ENCODE peak calls at places on chromosomes 1 and 21, in six cellular contexts. One of them, this sample, is unnamed.

GRCh38 chr1:186904361-186904760 is 75.6 kb downstream of the PLA2G4A start:
- DNase-seq in IMR-90: no peak
- DNase-seq in H1: no peak
- DNase-seq in trophoblast cell: no peak
- DNase-seq in mesenchymal stem cell: no peak
- DNase-seq in neuronal stem cell: no peak
- DNase-seq in this sample: no peak

GRCh38 chr1:221704291-221704690 is 37.6 kb downstream of the DUSP10 start:
- DNase-seq in IMR-90: peak
- DNase-seq in H1: no peak
- DNase-seq in trophoblast cell: peak
- DNase-seq in mesenchymal stem cell: no peak
- DNase-seq in neuronal stem cell: no peak
- DNase-seq in this sample: no peak

GRCh38 chr1:227748496-227749182 is 13.4 kb downstream of the SNAP47 start:
- DNase-seq in IMR-90: no peak
- DNase-seq in H1: no peak
- DNase-seq in trophoblast cell: no peak
- DNase-seq in mesenchymal stem cell: no peak
- DNase-seq in neuronal stem cell: no peak
- DNase-seq in this sample: no peak

GRCh38 chr1:101302831-101303511 is 66.2 kb downstream of the S1PR1 start:
- DNase-seq in IMR-90: peak
- DNase-seq in H1: no peak
- DNase-seq in trophoblast cell: peak
- DNase-seq in mesenchymal stem cell: peak
- DNase-seq in neuronal stem cell: no peak
- DNase-seq in this sample: no peak

GRCh38 chr21:14545906-14546480 is at the start of gene SAMSN1:
- DNase-seq in IMR-90: no peak
- DNase-seq in H1: no peak
- DNase-seq in trophoblast cell: peak
- DNase-seq in mesenchymal stem cell: peak
- DNase-seq in neuronal stem cell: no peak
- DNase-seq in this sample: no peak

GRCh38 chr1:162003825-162004205 is 19.9 kb downstream of the OLFML2B start:
- DNase-seq in IMR-90: peak
- DNase-seq in H1: no peak
- DNase-seq in trophoblast cell: peak
- DNase-seq in mesenchymal stem cell: peak
- DNase-seq in neuronal stem cell: no peak
- DNase-seq in this sample: no peak

GRCh38 chr1:236253119-236253518 is 28.6 kb downstream of the ERO1B start:
- DNase-seq in IMR-90: no peak
- DNase-seq in H1: no peak
- DNase-seq in trophoblast cell: no peak
- DNase-seq in mesenchymal stem cell: no peak
- DNase-seq in neuronal stem cell: no peak
- DNase-seq in this sample: no peak

GRCh38 chr1:215421772-215422171 is 145.3 kb upstream of the KCTD3 start:
- DNase-seq in IMR-90: no peak
- DNase-seq in H1: no peak
- DNase-seq in trophoblast cell: no peak
- DNase-seq in mesenchymal stem cell: no peak
- DNase-seq in neuronal stem cell: no peak
- DNase-seq in this sample: no peak

GRCh38 chr1:68673771-68674170 is 176.9 kb upstream of the DEPDC1 start:
- DNase-seq in IMR-90: peak
- DNase-seq in H1: no peak
- DNase-seq in trophoblast cell: peak
- DNase-seq in mesenchymal stem cell: no peak
- DNase-seq in neuronal stem cell: no peak
- DNase-seq in this sample: no peak

GRCh38 chr1:26109229-26110164 is 2.1 kb upstream of the PDIK1L start:
- DNase-seq in IMR-90: no peak
- DNase-seq in H1: no peak
- DNase-seq in trophoblast cell: peak
- DNase-seq in mesenchymal stem cell: no peak
- DNase-seq in neuronal stem cell: no peak
- DNase-seq in this sample: peak

GRCh38 chr21:37711294-37711844 is 204.9 kb downstream of the KCNJ6 start:
- DNase-seq in IMR-90: no peak
- DNase-seq in H1: no peak
- DNase-seq in trophoblast cell: no peak
- DNase-seq in mesenchymal stem cell: peak
- DNase-seq in neuronal stem cell: no peak
- DNase-seq in this sample: no peak

GRCh38 chr1:118692143-118692542 is 296.0 kb downstream of the TBX15 start:
- DNase-seq in IMR-90: no peak
- DNase-seq in H1: no peak
- DNase-seq in trophoblast cell: no peak
- DNase-seq in mesenchymal stem cell: no peak
- DNase-seq in neuronal stem cell: no peak
- DNase-seq in this sample: no peak

GRCh38 chr1:2834146-2834475 is 32.6 kb upstream of the TTC34 start:
- DNase-seq in IMR-90: no peak
- DNase-seq in H1: no peak
- DNase-seq in trophoblast cell: no peak
- DNase-seq in mesenchymal stem cell: no peak
- DNase-seq in neuronal stem cell: no peak
- DNase-seq in this sample: no peak

GRCh38 chr1:12488666-12489354 is 129.2 kb downstream of the DHRS3 start:
- DNase-seq in IMR-90: peak
- DNase-seq in H1: no peak
- DNase-seq in trophoblast cell: peak
- DNase-seq in mesenchymal stem cell: no peak
- DNase-seq in neuronal stem cell: no peak
- DNase-seq in this sample: no peak

GRCh38 chr1:71561206-71561605 is 480.4 kb upstream of the ZRANB2 start:
- DNase-seq in IMR-90: peak
- DNase-seq in H1: no peak
- DNase-seq in trophoblast cell: no peak
- DNase-seq in mesenchymal stem cell: no peak
- DNase-seq in neuronal stem cell: no peak
- DNase-seq in this sample: no peak

GRCh38 chr1:232223309-232223708 is 406.6 kb downstream of the SIPA1L2 start:
- DNase-seq in IMR-90: no peak
- DNase-seq in H1: no peak
- DNase-seq in trophoblast cell: no peak
- DNase-seq in mesenchymal stem cell: no peak
- DNase-seq in neuronal stem cell: no peak
- DNase-seq in this sample: no peak

GRCh38 chr1:38992450-38993111 is 1.5 kb downstream of the AKIRIN1 start:
- DNase-seq in IMR-90: no peak
- DNase-seq in H1: no peak
- DNase-seq in trophoblast cell: peak
- DNase-seq in mesenchymal stem cell: no peak
- DNase-seq in neuronal stem cell: no peak
- DNase-seq in this sample: no peak

GRCh38 chr1:38990401-38990745 is 703 bp upstream of the AKIRIN1 start:
- DNase-seq in IMR-90: peak
- DNase-seq in H1: no peak
- DNase-seq in trophoblast cell: peak
- DNase-seq in mesenchymal stem cell: peak
- DNase-seq in neuronal stem cell: no peak
- DNase-seq in this sample: no peak

GRCh38 chr1:38989979-38990378 is 1.1 kb upstream of the AKIRIN1 start:
- DNase-seq in IMR-90: no peak
- DNase-seq in H1: no peak
- DNase-seq in trophoblast cell: peak
- DNase-seq in mesenchymal stem cell: no peak
- DNase-seq in neuronal stem cell: no peak
- DNase-seq in this sample: no peak

GRCh38 chr1:38991638-38992449 is 768 bp downstream of the AKIRIN1 start:
- DNase-seq in IMR-90: no peak
- DNase-seq in H1: no peak
- DNase-seq in trophoblast cell: peak
- DNase-seq in mesenchymal stem cell: peak
- DNase-seq in neuronal stem cell: peak
- DNase-seq in this sample: peak

DNA sequence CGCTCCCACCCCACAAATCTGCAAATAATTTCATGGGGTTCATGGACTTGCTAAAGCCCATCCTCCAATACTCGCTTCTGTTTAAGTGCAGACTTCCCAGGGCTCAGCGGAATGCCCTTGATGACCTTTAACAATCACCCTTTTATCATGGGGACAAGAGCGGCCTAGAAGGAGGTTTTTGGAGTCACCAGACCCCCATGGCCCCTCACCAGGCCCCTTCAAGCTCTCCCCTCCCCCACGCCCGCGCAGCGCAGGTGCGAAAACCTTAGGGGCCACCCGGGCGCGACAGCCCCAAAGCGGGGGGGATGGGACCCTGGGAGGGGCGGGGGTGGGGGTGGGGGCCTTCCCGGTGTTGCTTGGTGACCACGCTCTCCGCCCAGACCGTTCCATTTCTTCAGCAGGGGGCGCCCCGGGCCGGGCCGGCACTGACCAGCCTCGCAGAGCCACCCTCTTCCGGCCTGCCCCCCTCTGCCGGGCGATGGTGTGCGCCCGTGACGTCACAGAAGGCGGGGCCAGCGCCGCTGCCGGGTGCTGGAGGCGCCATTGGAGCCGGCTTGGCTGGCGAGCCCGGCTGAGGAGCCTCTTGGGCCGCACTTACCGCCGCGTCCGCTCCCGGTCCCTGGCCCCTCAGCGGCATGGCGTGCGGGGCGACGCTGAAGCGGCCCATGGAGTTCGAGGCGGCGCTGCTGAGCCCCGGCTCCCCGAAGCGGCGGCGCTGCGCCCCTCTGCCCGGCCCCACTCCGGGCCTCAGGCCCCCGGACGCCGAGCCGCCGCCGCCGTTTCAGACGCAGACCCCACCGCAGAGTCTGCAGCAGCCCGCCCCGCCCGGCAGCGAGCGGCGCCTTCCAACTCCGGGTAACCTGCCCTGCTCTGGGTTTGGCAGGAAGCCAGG is at the start of gene AKIRIN1:
- DNase-seq in IMR-90: peak
- DNase-seq in H1: peak
- DNase-seq in trophoblast cell: peak
- DNase-seq in mesenchymal stem cell: peak
- DNase-seq in neuronal stem cell: peak
- DNase-seq in this sample: peak
- H4K8ac ChIP-seq in IMR-90: peak
- H4K8ac ChIP-seq in H1: peak
- H4K8ac ChIP-seq in trophoblast cell: peak
- H4K8ac ChIP-seq in mesenchymal stem cell: peak
- H4K8ac ChIP-seq in neuronal stem cell: no peak
- H4K8ac ChIP-seq in this sample: no peak

DNA sequence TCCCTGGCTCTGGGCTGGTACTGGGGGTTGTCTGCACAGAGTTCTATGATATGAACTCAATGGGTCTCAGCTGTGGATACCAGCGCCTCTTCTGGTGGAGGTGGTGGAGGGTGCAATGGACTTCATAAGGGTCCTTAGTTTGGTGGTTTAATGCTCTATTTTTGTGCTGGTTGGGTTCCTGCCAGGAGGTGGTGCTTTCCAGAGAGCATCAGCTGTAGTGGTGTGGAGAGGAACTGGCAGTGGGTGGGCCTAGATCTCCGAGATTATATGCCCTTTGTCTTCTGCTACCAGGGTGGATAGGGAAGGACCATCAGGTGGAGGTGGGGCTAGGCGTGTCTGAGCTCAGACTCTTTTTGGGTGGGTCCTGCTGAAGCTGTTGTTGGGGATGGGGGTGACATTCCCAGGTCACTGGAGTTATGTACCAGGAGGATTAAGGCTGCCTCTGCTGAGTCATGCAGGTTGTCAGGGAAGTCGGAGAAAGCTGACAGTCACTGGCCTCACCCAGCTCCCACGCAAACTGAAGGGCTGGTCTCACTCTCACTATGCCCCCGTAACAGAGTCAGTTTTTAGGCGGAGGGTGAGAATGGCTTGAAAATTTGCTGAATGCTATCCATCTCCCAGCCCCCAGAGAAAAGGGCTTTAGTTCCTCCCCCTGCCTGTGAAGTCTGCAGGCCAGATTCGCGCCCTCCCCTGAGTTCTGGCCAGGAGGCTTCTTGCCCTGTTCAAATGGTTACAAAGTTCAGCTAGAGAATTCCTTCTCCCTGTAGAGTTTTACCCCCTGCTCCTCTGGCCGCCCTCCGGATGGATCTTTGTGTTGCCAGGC is 902.9 kb downstream of the LTN1 start:
- DNase-seq in IMR-90: no peak
- DNase-seq in H1: no peak
- DNase-seq in trophoblast cell: no peak
- DNase-seq in mesenchymal stem cell: no peak
- DNase-seq in neuronal stem cell: no peak
- DNase-seq in this sample: peak
- H4K8ac ChIP-seq in IMR-90: no peak
- H4K8ac ChIP-seq in H1: peak
- H4K8ac ChIP-seq in trophoblast cell: no peak
- H4K8ac ChIP-seq in mesenchymal stem cell: no peak
- H4K8ac ChIP-seq in neuronal stem cell: no peak
- H4K8ac ChIP-seq in this sample: no peak

DNA sequence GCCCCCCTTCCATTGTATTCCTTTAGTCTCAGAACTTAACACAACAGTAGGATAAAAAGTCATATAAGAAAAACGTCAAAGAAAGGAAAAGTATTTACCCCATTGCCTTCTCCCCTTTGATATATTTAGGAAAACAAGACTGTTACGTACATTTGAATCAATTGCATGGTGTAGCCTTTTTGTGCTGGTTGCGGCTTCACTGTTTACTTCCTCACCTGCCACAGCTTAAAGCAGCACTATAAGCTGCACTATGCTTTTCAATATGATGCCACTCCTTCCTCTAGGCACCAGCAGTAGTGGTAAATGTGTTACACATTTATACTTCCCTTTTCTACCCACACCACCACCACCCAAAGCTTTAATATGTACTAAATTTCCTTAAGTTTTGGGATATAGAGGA is 111.1 kb downstream of the ATP1B1 start:
- DNase-seq in IMR-90: no peak
- DNase-seq in H1: no peak
- DNase-seq in trophoblast cell: no peak
- DNase-seq in mesenchymal stem cell: no peak
- DNase-seq in neuronal stem cell: no peak
- DNase-seq in this sample: no peak
- H4K8ac ChIP-seq in IMR-90: no peak
- H4K8ac ChIP-seq in H1: no peak
- H4K8ac ChIP-seq in trophoblast cell: no peak
- H4K8ac ChIP-seq in mesenchymal stem cell: no peak
- H4K8ac ChIP-seq in neuronal stem cell: no peak
- H4K8ac ChIP-seq in this sample: no peak

DNA sequence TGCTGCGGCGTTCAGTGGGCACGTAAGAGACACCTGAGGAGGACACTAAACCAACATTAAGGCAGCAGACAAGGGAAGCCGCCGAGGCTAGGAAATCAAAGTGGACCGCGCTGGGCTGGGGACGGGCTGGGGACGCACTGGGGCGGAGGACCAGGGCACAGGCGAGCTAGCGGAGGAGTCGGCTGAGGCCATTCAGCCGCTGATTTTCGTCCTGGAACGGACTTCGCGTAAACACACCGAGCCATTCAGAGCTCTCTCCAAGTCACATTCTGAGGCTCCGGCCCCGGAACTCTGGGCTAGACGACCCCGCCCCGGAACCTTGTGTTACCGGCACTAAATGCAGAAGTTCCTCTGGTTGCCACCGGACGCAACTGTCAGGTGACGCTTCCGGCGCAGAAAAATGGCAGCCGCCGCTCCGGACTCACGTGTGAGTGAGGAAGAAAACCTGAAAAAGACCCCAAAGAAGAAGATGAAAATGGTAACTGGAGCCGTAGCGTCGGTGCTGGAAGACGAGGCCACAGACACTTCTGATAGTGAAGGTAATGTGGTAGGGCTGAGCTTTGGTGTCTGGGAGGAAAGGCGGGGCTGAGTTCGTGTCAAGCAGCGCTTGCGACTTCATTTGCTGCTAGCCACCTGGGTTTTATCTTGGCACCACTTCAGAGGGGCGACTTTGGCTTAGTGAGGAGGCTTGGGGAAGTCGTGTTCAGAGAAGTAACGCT is at the start of gene RRP15:
- DNase-seq in IMR-90: peak
- DNase-seq in H1: peak
- DNase-seq in trophoblast cell: peak
- DNase-seq in mesenchymal stem cell: peak
- DNase-seq in neuronal stem cell: peak
- DNase-seq in this sample: peak
- H4K8ac ChIP-seq in IMR-90: peak
- H4K8ac ChIP-seq in H1: peak
- H4K8ac ChIP-seq in trophoblast cell: peak
- H4K8ac ChIP-seq in mesenchymal stem cell: peak
- H4K8ac ChIP-seq in neuronal stem cell: peak
- H4K8ac ChIP-seq in this sample: no peak

This sample was measured in H9.